ENCODE peak calls at places on chromosomes 11 and 22, in four cellular contexts. J, V, X and Y are unnamed samples.

GRCh38 chr11:10716543-10717259 is 23.1 kb upstream of the IRAG1 start:
- DNase-seq in J (no peak), V (no peak), X (no peak), Y (no peak)

GRCh38 chr11:110991621-110992355 is 253.7 kb upstream of the POU2AF2 start:
- DNase-seq in J (no peak), V (no peak), X (peak), Y (no peak)

GRCh38 chr11:99418927-99419707 is 398.4 kb downstream of the CNTN5 start:
- DNase-seq in J (peak), V (no peak), X (no peak), Y (no peak)

GRCh38 chr11:119752946-119753345 is 23.9 kb upstream of the NECTIN1 start:
- DNase-seq in J (no peak), V (no peak), X (no peak), Y (no peak)

GRCh38 chr11:75204012-75204674 is 36.4 kb upstream of the TPBGL start:
- DNase-seq in J (no peak), V (no peak), X (no peak), Y (no peak)

GRCh38 chr11:269146-269890 is 8.9 kb upstream of the NLRP6 start:
- DNase-seq in J (no peak), V (no peak), X (no peak), Y (no peak)

GRCh38 chr11:20467458-20468185 is 80.1 kb downstream of the PRMT3 start:
- DNase-seq in J (no peak), V (no peak), X (no peak), Y (no peak)

GRCh38 chr11:61037694-61038093 is 64.6 kb upstream of the CD5 start:
- DNase-seq in J (no peak), V (peak), X (peak), Y (peak)

GRCh38 chr11:1763336-1763795 is 361 bp downstream of the CTSD start:
- DNase-seq in J (no peak), V (no peak), X (no peak), Y (no peak)

GRCh38 chr22:45224988-45225731 is 15.5 kb downstream of the KIAA0930 start:
- DNase-seq in J (no peak), V (no peak), X (no peak), Y (no peak)

GRCh38 chr11:73752216-73752867 is 8.5 kb downstream of the RAB6A start:
- DNase-seq in J (no peak), V (peak), X (peak), Y (no peak)

GRCh38 chr11:68226421-68226820 is 13.3 kb upstream of the KMT5B start:
- DNase-seq in J (no peak), V (no peak), X (no peak), Y (no peak)

GRCh38 chr11:47886096-47886495 is 37.9 kb upstream of the NUP160 start:
- DNase-seq in J (no peak), V (peak), X (peak), Y (no peak)

GRCh38 chr22:49999063-49999900 is 13.3 kb downstream of the IL17REL start:
- DNase-seq in J (no peak), V (no peak), X (no peak), Y (no peak)

GRCh38 chr11:69939551-69940245 is 120.5 kb upstream of the FGF3 start:
- DNase-seq in J (no peak), V (no peak), X (peak), Y (no peak)

GRCh38 chr11:14585438-14585837 is 58.2 kb upstream of the PDE3B start:
- DNase-seq in J (no peak), V (no peak), X (no peak), Y (no peak)

GRCh38 chr11:1111545-1112212 is 37.0 kb downstream of the MUC2 start:
- DNase-seq in J (no peak), V (no peak), X (no peak), Y (no peak)

GRCh38 chr11:8744423-8744822 is 61.8 kb downstream of the RPL27A start:
- DNase-seq in J (no peak), V (peak), X (no peak), Y (no peak)